ENCODE peak calls at places on chromosomes 1 and 21, in nine cellular contexts. One of them, this sample, is unnamed.

GRCh38 chr1:216095400-216095799 is 327.8 kb downstream of the USH2A start:
- DNase-seq in prostate gland: no peak
- DNase-seq in sigmoid colon: no peak
- DNase-seq in glutamatergic neuron: no peak
- DNase-seq in fibroblast of lung: no peak
- DNase-seq in fibroblast of villous mesenchyme: no peak
- DNase-seq in ovary: no peak
- DNase-seq in AG04450: no peak
- DNase-seq in PC-9: no peak
- DNase-seq in this sample: no peak

GRCh38 chr1:6329392-6329791 is 64.2 kb downstream of the ACOT7 start:
- DNase-seq in prostate gland: no peak
- DNase-seq in sigmoid colon: peak
- DNase-seq in glutamatergic neuron: no peak
- DNase-seq in fibroblast of lung: peak
- DNase-seq in fibroblast of villous mesenchyme: no peak
- DNase-seq in ovary: peak
- DNase-seq in AG04450: no peak
- DNase-seq in PC-9: no peak
- DNase-seq in this sample: peak

GRCh38 chr1:205313681-205314308 is 7.8 kb downstream of the NUAK2 start:
- DNase-seq in prostate gland: peak
- DNase-seq in sigmoid colon: no peak
- DNase-seq in glutamatergic neuron: peak
- DNase-seq in fibroblast of lung: peak
- DNase-seq in fibroblast of villous mesenchyme: peak
- DNase-seq in ovary: peak
- DNase-seq in AG04450: peak
- DNase-seq in PC-9: no peak
- DNase-seq in this sample: peak

GRCh38 chr1:172002725-172003345 is 161.5 kb downstream of the DNM3 start:
- DNase-seq in prostate gland: no peak
- DNase-seq in sigmoid colon: no peak
- DNase-seq in glutamatergic neuron: no peak
- DNase-seq in fibroblast of lung: peak
- DNase-seq in fibroblast of villous mesenchyme: peak
- DNase-seq in ovary: no peak
- DNase-seq in AG04450: peak
- DNase-seq in PC-9: peak
- DNase-seq in this sample: peak

GRCh38 chr1:214569357-214570004 is 18.1 kb upstream of the PTPN14 start:
- DNase-seq in prostate gland: no peak
- DNase-seq in sigmoid colon: no peak
- DNase-seq in glutamatergic neuron: no peak
- DNase-seq in fibroblast of lung: peak
- DNase-seq in fibroblast of villous mesenchyme: no peak
- DNase-seq in ovary: no peak
- DNase-seq in AG04450: no peak
- DNase-seq in PC-9: no peak
- DNase-seq in this sample: no peak

GRCh38 chr1:194300340-194300739 is 1113.9 kb upstream of the B3GALT2 start:
- DNase-seq in prostate gland: no peak
- DNase-seq in sigmoid colon: no peak
- DNase-seq in glutamatergic neuron: no peak
- DNase-seq in fibroblast of lung: no peak
- DNase-seq in fibroblast of villous mesenchyme: no peak
- DNase-seq in ovary: no peak
- DNase-seq in AG04450: no peak
- DNase-seq in PC-9: no peak
- DNase-seq in this sample: no peak

GRCh38 chr1:205532026-205532891 is 27.8 kb downstream of the CDK18 start:
- DNase-seq in prostate gland: no peak
- DNase-seq in sigmoid colon: peak
- DNase-seq in glutamatergic neuron: no peak
- DNase-seq in fibroblast of lung: no peak
- DNase-seq in fibroblast of villous mesenchyme: no peak
- DNase-seq in ovary: no peak
- DNase-seq in AG04450: no peak
- DNase-seq in PC-9: no peak
- DNase-seq in this sample: no peak

GRCh38 chr1:87045757-87046422 is 131.5 kb downstream of the HS2ST1 start:
- DNase-seq in prostate gland: no peak
- DNase-seq in sigmoid colon: no peak
- DNase-seq in glutamatergic neuron: no peak
- DNase-seq in fibroblast of lung: no peak
- DNase-seq in fibroblast of villous mesenchyme: no peak
- DNase-seq in ovary: no peak
- DNase-seq in AG04450: no peak
- DNase-seq in PC-9: no peak
- DNase-seq in this sample: no peak

GRCh38 chr1:217188280-217189235 is 442.3 kb downstream of the GPATCH2 start:
- DNase-seq in prostate gland: no peak
- DNase-seq in sigmoid colon: no peak
- DNase-seq in glutamatergic neuron: no peak
- DNase-seq in fibroblast of lung: peak
- DNase-seq in fibroblast of villous mesenchyme: no peak
- DNase-seq in ovary: no peak
- DNase-seq in AG04450: no peak
- DNase-seq in PC-9: no peak
- DNase-seq in this sample: peak

GRCh38 chr21:41219498-41220207 is 51.7 kb downstream of the BACE2 start:
- DNase-seq in prostate gland: no peak
- DNase-seq in sigmoid colon: no peak
- DNase-seq in glutamatergic neuron: no peak
- DNase-seq in fibroblast of lung: no peak
- DNase-seq in fibroblast of villous mesenchyme: no peak
- DNase-seq in ovary: no peak
- DNase-seq in AG04450: no peak
- DNase-seq in PC-9: peak
- DNase-seq in this sample: no peak

GRCh38 chr1:30522031-30523004 is 201.1 kb downstream of the MATN1 start:
- DNase-seq in prostate gland: no peak
- DNase-seq in sigmoid colon: peak
- DNase-seq in glutamatergic neuron: no peak
- DNase-seq in fibroblast of lung: peak
- DNase-seq in fibroblast of villous mesenchyme: peak
- DNase-seq in ovary: peak
- DNase-seq in AG04450: no peak
- DNase-seq in PC-9: no peak
- DNase-seq in this sample: no peak

GRCh38 chr1:63883494-63884235 is 109.8 kb downstream of the ROR1 start:
- DNase-seq in prostate gland: no peak
- DNase-seq in sigmoid colon: no peak
- DNase-seq in glutamatergic neuron: no peak
- DNase-seq in fibroblast of lung: no peak
- DNase-seq in fibroblast of villous mesenchyme: no peak
- DNase-seq in ovary: no peak
- DNase-seq in AG04450: no peak
- DNase-seq in PC-9: no peak
- DNase-seq in this sample: no peak

GRCh38 chr1:34851431-34852105 is 8.0 kb downstream of the SMIM12 start:
- DNase-seq in prostate gland: peak
- DNase-seq in sigmoid colon: peak
- DNase-seq in glutamatergic neuron: no peak
- DNase-seq in fibroblast of lung: no peak
- DNase-seq in fibroblast of villous mesenchyme: peak
- DNase-seq in ovary: peak
- DNase-seq in AG04450: no peak
- DNase-seq in PC-9: peak
- DNase-seq in this sample: peak

GRCh38 chr1:21899267-21899810 is 37.8 kb downstream of the HSPG2 start:
- DNase-seq in prostate gland: no peak
- DNase-seq in sigmoid colon: no peak
- DNase-seq in glutamatergic neuron: no peak
- DNase-seq in fibroblast of lung: no peak
- DNase-seq in fibroblast of villous mesenchyme: no peak
- DNase-seq in ovary: no peak
- DNase-seq in AG04450: no peak
- DNase-seq in PC-9: no peak
- DNase-seq in this sample: no peak

GRCh38 chr1:21899972-21900371 is 37.1 kb downstream of the HSPG2 start:
- DNase-seq in prostate gland: no peak
- DNase-seq in sigmoid colon: no peak
- DNase-seq in glutamatergic neuron: no peak
- DNase-seq in fibroblast of lung: no peak
- DNase-seq in fibroblast of villous mesenchyme: no peak
- DNase-seq in ovary: no peak
- DNase-seq in AG04450: no peak
- DNase-seq in PC-9: no peak
- DNase-seq in this sample: peak

GRCh38 chr1:21896652-21897532 is 40.2 kb downstream of the HSPG2 start:
- DNase-seq in prostate gland: peak
- DNase-seq in sigmoid colon: peak
- DNase-seq in glutamatergic neuron: no peak
- DNase-seq in fibroblast of lung: no peak
- DNase-seq in fibroblast of villous mesenchyme: peak
- DNase-seq in ovary: peak
- DNase-seq in AG04450: no peak
- DNase-seq in PC-9: peak
- DNase-seq in this sample: no peak

GRCh38 chr1:21897844-21898243 is 39.3 kb downstream of the HSPG2 start:
- DNase-seq in prostate gland: no peak
- DNase-seq in sigmoid colon: no peak
- DNase-seq in glutamatergic neuron: no peak
- DNase-seq in fibroblast of lung: no peak
- DNase-seq in fibroblast of villous mesenchyme: no peak
- DNase-seq in ovary: no peak
- DNase-seq in AG04450: no peak
- DNase-seq in PC-9: no peak
- DNase-seq in this sample: no peak

GRCh38 chr1:21898326-21899155 is 38.6 kb downstream of the HSPG2 start:
- DNase-seq in prostate gland: no peak
- DNase-seq in sigmoid colon: no peak
- DNase-seq in glutamatergic neuron: no peak
- DNase-seq in fibroblast of lung: no peak
- DNase-seq in fibroblast of villous mesenchyme: peak
- DNase-seq in ovary: peak
- DNase-seq in AG04450: no peak
- DNase-seq in PC-9: no peak
- DNase-seq in this sample: peak
- TF ChIP-seq CTCF in prostate gland: no peak
- TF ChIP-seq CTCF in sigmoid colon: no peak
- TF ChIP-seq CTCF in glutamatergic neuron: no peak
- TF ChIP-seq CTCF in fibroblast of lung: no peak
- TF ChIP-seq CTCF in fibroblast of villous mesenchyme: no peak
- TF ChIP-seq CTCF in ovary: no peak
- TF ChIP-seq CTCF in AG04450: no peak
- TF ChIP-seq CTCF in PC-9: no peak
- TF ChIP-seq CTCF in this sample: no peak

GRCh38 chr1:152107984-152108898 is 7.0 kb downstream of the TCHH start:
- DNase-seq in prostate gland: no peak
- DNase-seq in sigmoid colon: no peak
- DNase-seq in glutamatergic neuron: peak
- DNase-seq in fibroblast of lung: peak
- DNase-seq in fibroblast of villous mesenchyme: peak
- DNase-seq in ovary: no peak
- DNase-seq in AG04450: no peak
- DNase-seq in PC-9: no peak
- DNase-seq in this sample: peak
- TF ChIP-seq CTCF in prostate gland: no peak
- TF ChIP-seq CTCF in sigmoid colon: no peak
- TF ChIP-seq CTCF in glutamatergic neuron: no peak
- TF ChIP-seq CTCF in fibroblast of lung: no peak
- TF ChIP-seq CTCF in fibroblast of villous mesenchyme: no peak
- TF ChIP-seq CTCF in ovary: no peak
- TF ChIP-seq CTCF in AG04450: no peak
- TF ChIP-seq CTCF in PC-9: no peak
- TF ChIP-seq CTCF in this sample: no peak

DNA sequence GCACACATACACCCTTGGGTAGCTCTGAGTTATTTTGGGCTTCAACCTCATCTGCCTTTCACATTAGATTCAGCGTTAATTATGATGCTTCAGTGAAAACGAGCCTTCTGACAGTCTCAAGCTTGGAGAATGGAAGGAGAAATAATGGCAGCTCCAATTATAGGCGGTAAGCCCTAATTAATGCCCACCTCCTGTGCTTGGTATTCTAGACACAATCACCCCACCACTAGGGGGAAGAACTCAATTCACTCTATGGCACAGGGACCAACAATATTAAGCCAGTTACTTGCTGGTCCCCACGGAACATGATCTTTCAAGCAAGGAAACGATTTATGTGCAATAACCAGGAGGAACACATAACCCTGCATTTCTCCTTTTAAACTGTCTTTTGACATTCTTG is 397.9 kb downstream of the BRINP2 start:
- DNase-seq in prostate gland: no peak
- DNase-seq in sigmoid colon: no peak
- DNase-seq in glutamatergic neuron: no peak
- DNase-seq in fibroblast of lung: no peak
- DNase-seq in fibroblast of villous mesenchyme: no peak
- DNase-seq in ovary: no peak
- DNase-seq in AG04450: no peak
- DNase-seq in PC-9: no peak
- DNase-seq in this sample: no peak
- TF ChIP-seq CTCF in prostate gland: no peak
- TF ChIP-seq CTCF in sigmoid colon: no peak
- TF ChIP-seq CTCF in glutamatergic neuron: peak
- TF ChIP-seq CTCF in fibroblast of lung: no peak
- TF ChIP-seq CTCF in fibroblast of villous mesenchyme: peak
- TF ChIP-seq CTCF in ovary: no peak
- TF ChIP-seq CTCF in AG04450: no peak
- TF ChIP-seq CTCF in PC-9: no peak
- TF ChIP-seq CTCF in this sample: no peak

DNA sequence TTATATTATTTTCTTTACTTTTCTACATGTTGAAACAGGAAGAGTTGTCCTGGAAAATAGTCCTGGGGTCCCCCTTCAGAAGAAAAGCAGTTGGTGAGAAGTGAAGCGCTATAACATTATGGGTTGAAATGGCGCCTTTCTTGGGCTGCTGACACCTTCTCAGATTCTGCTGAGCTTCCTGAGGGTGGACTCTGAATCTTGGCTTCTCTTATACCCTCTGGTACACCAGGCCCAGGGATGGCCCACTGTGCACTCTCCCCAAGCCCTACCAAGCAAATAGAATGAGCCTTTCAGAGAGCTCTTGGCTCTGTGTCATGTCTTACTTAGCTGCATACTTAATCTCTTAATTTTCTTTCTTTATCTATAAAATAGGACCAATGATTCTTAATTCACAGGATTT is 42.3 kb downstream of the CD247 start:
- DNase-seq in prostate gland: no peak
- DNase-seq in sigmoid colon: no peak
- DNase-seq in glutamatergic neuron: no peak
- DNase-seq in fibroblast of lung: no peak
- DNase-seq in fibroblast of villous mesenchyme: no peak
- DNase-seq in ovary: no peak
- DNase-seq in AG04450: no peak
- DNase-seq in PC-9: no peak
- DNase-seq in this sample: no peak
- TF ChIP-seq CTCF in prostate gland: no peak
- TF ChIP-seq CTCF in sigmoid colon: no peak
- TF ChIP-seq CTCF in glutamatergic neuron: no peak
- TF ChIP-seq CTCF in fibroblast of lung: no peak
- TF ChIP-seq CTCF in fibroblast of villous mesenchyme: no peak
- TF ChIP-seq CTCF in ovary: no peak
- TF ChIP-seq CTCF in AG04450: no peak
- TF ChIP-seq CTCF in PC-9: no peak
- TF ChIP-seq CTCF in this sample: no peak

DNA sequence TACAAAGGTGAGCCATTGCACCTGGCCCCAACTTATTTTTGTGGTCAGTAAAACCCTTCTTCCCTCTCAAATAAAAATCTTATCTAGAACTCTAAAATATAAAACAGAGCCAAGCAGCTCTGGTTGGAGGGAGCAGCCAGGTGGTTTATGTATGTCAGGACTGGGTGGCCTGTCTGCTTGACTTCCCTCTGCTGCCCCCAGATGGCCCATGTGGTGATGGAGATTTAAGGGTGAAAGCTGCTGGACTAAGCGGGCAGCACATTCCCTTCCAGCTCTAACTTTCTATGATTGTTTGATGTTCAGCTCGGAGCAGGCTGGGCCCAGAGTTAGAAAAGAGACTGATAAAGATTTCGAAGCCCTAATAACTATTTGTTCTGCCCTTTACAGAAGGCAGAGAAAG is 11.9 kb upstream of the PAQR6 start:
- DNase-seq in prostate gland: no peak
- DNase-seq in sigmoid colon: no peak
- DNase-seq in glutamatergic neuron: peak
- DNase-seq in fibroblast of lung: no peak
- DNase-seq in fibroblast of villous mesenchyme: peak
- DNase-seq in ovary: no peak
- DNase-seq in AG04450: no peak
- DNase-seq in PC-9: no peak
- DNase-seq in this sample: no peak
- TF ChIP-seq CTCF in prostate gland: no peak
- TF ChIP-seq CTCF in sigmoid colon: no peak
- TF ChIP-seq CTCF in glutamatergic neuron: no peak
- TF ChIP-seq CTCF in fibroblast of lung: peak
- TF ChIP-seq CTCF in fibroblast of villous mesenchyme: peak
- TF ChIP-seq CTCF in ovary: no peak
- TF ChIP-seq CTCF in AG04450: peak
- TF ChIP-seq CTCF in PC-9: no peak
- TF ChIP-seq CTCF in this sample: no peak